ENCODE peak calls at places on chromosomes 6 and 20, in ten cellular contexts. One of them, this sample, is unnamed.

GRCh38 chr6:118280210-118280609 is 267.9 kb upstream of the PLN start:
- DNase-seq in non-pigmented ciliary epithelial cell: no peak
- DNase-seq in GM12891: peak
- DNase-seq in anterior cingulate cortex: no peak
- DNase-seq in AG08396: no peak
- DNase-seq in heart right ventricle: no peak
- DNase-seq in amniotic stem cell: no peak
- DNase-seq in A549: no peak
- DNase-seq in ACHN: no peak
- DNase-seq in prostate gland: no peak
- DNase-seq in this sample: no peak

GRCh38 chr6:108330806-108331205 is 36.0 kb downstream of the AFG1L start:
- DNase-seq in non-pigmented ciliary epithelial cell: no peak
- DNase-seq in GM12891: no peak
- DNase-seq in anterior cingulate cortex: no peak
- DNase-seq in AG08396: no peak
- DNase-seq in heart right ventricle: no peak
- DNase-seq in amniotic stem cell: no peak
- DNase-seq in A549: no peak
- DNase-seq in ACHN: no peak
- DNase-seq in prostate gland: no peak
- DNase-seq in this sample: no peak

GRCh38 chr6:35833534-35833933 is 28.4 kb downstream of the LHFPL5 start:
- DNase-seq in non-pigmented ciliary epithelial cell: no peak
- DNase-seq in GM12891: no peak
- DNase-seq in anterior cingulate cortex: no peak
- DNase-seq in AG08396: peak
- DNase-seq in heart right ventricle: no peak
- DNase-seq in amniotic stem cell: no peak
- DNase-seq in A549: no peak
- DNase-seq in ACHN: no peak
- DNase-seq in prostate gland: no peak
- DNase-seq in this sample: no peak

GRCh38 chr6:134199848-134200606 is 117.9 kb downstream of the SGK1 start:
- DNase-seq in non-pigmented ciliary epithelial cell: no peak
- DNase-seq in GM12891: no peak
- DNase-seq in anterior cingulate cortex: no peak
- DNase-seq in AG08396: no peak
- DNase-seq in heart right ventricle: no peak
- DNase-seq in amniotic stem cell: no peak
- DNase-seq in A549: no peak
- DNase-seq in ACHN: no peak
- DNase-seq in prostate gland: no peak
- DNase-seq in this sample: no peak

GRCh38 chr6:157226761-157227160 is 96.6 kb downstream of the TMEM242 start:
- DNase-seq in non-pigmented ciliary epithelial cell: no peak
- DNase-seq in GM12891: no peak
- DNase-seq in anterior cingulate cortex: no peak
- DNase-seq in AG08396: no peak
- DNase-seq in heart right ventricle: no peak
- DNase-seq in amniotic stem cell: no peak
- DNase-seq in A549: no peak
- DNase-seq in ACHN: no peak
- DNase-seq in prostate gland: no peak
- DNase-seq in this sample: no peak

GRCh38 chr6:85490516-85491248 is 40.8 kb downstream of the NT5E start:
- DNase-seq in non-pigmented ciliary epithelial cell: no peak
- DNase-seq in GM12891: no peak
- DNase-seq in anterior cingulate cortex: no peak
- DNase-seq in AG08396: no peak
- DNase-seq in heart right ventricle: no peak
- DNase-seq in amniotic stem cell: no peak
- DNase-seq in A549: no peak
- DNase-seq in ACHN: no peak
- DNase-seq in prostate gland: no peak
- DNase-seq in this sample: no peak

GRCh38 chr20:61807426-61808160 is 258.1 kb downstream of the TAF4 start:
- DNase-seq in non-pigmented ciliary epithelial cell: no peak
- DNase-seq in GM12891: no peak
- DNase-seq in anterior cingulate cortex: no peak
- DNase-seq in AG08396: peak
- DNase-seq in heart right ventricle: no peak
- DNase-seq in amniotic stem cell: no peak
- DNase-seq in A549: no peak
- DNase-seq in ACHN: no peak
- DNase-seq in prostate gland: no peak
- DNase-seq in this sample: no peak

GRCh38 chr20:62702886-62703852 is 5.5 kb upstream of the NTSR1 start:
- DNase-seq in non-pigmented ciliary epithelial cell: peak
- DNase-seq in GM12891: no peak
- DNase-seq in anterior cingulate cortex: no peak
- DNase-seq in AG08396: peak
- DNase-seq in heart right ventricle: peak
- DNase-seq in amniotic stem cell: peak
- DNase-seq in A549: peak
- DNase-seq in ACHN: peak
- DNase-seq in prostate gland: no peak
- DNase-seq in this sample: peak

GRCh38 chr6:373773-374724 is 17.5 kb upstream of the IRF4 start:
- DNase-seq in non-pigmented ciliary epithelial cell: no peak
- DNase-seq in GM12891: no peak
- DNase-seq in anterior cingulate cortex: no peak
- DNase-seq in AG08396: peak
- DNase-seq in heart right ventricle: no peak
- DNase-seq in amniotic stem cell: no peak
- DNase-seq in A549: no peak
- DNase-seq in ACHN: no peak
- DNase-seq in prostate gland: no peak
- DNase-seq in this sample: no peak

GRCh38 chr6:168535711-168536110 is 94.7 kb downstream of the SMOC2 start:
- DNase-seq in non-pigmented ciliary epithelial cell: no peak
- DNase-seq in GM12891: no peak
- DNase-seq in anterior cingulate cortex: no peak
- DNase-seq in AG08396: no peak
- DNase-seq in heart right ventricle: no peak
- DNase-seq in amniotic stem cell: no peak
- DNase-seq in A549: no peak
- DNase-seq in ACHN: no peak
- DNase-seq in prostate gland: no peak
- DNase-seq in this sample: no peak

GRCh38 chr6:14638932-14639875 is 521.6 kb downstream of the CD83 start:
- DNase-seq in non-pigmented ciliary epithelial cell: no peak
- DNase-seq in GM12891: no peak
- DNase-seq in anterior cingulate cortex: no peak
- DNase-seq in AG08396: peak
- DNase-seq in heart right ventricle: peak
- DNase-seq in amniotic stem cell: no peak
- DNase-seq in A549: no peak
- DNase-seq in ACHN: no peak
- DNase-seq in prostate gland: no peak
- DNase-seq in this sample: no peak

GRCh38 chr20:47125553-47126373 is 230.7 kb downstream of the ZMYND8 start:
- DNase-seq in non-pigmented ciliary epithelial cell: no peak
- DNase-seq in GM12891: no peak
- DNase-seq in anterior cingulate cortex: no peak
- DNase-seq in AG08396: no peak
- DNase-seq in heart right ventricle: peak
- DNase-seq in amniotic stem cell: no peak
- DNase-seq in A549: no peak
- DNase-seq in ACHN: no peak
- DNase-seq in prostate gland: peak
- DNase-seq in this sample: no peak

GRCh38 chr6:136921521-136921935 is 573 bp upstream of the SLC35D3 start:
- DNase-seq in non-pigmented ciliary epithelial cell: no peak
- DNase-seq in GM12891: peak
- DNase-seq in anterior cingulate cortex: no peak
- DNase-seq in AG08396: peak
- DNase-seq in heart right ventricle: peak
- DNase-seq in amniotic stem cell: no peak
- DNase-seq in A549: peak
- DNase-seq in ACHN: no peak
- DNase-seq in prostate gland: no peak
- DNase-seq in this sample: no peak

GRCh38 chr6:7758456-7758855 is 32.6 kb downstream of the BMP6 start:
- DNase-seq in non-pigmented ciliary epithelial cell: peak
- DNase-seq in GM12891: no peak
- DNase-seq in anterior cingulate cortex: no peak
- DNase-seq in AG08396: peak
- DNase-seq in heart right ventricle: no peak
- DNase-seq in amniotic stem cell: peak
- DNase-seq in A549: no peak
- DNase-seq in ACHN: peak
- DNase-seq in prostate gland: no peak
- DNase-seq in this sample: peak

GRCh38 chr6:80181352-80182081 is 75.0 kb downstream of the BCKDHB start:
- DNase-seq in non-pigmented ciliary epithelial cell: no peak
- DNase-seq in GM12891: no peak
- DNase-seq in anterior cingulate cortex: no peak
- DNase-seq in AG08396: no peak
- DNase-seq in heart right ventricle: no peak
- DNase-seq in amniotic stem cell: no peak
- DNase-seq in A549: no peak
- DNase-seq in ACHN: no peak
- DNase-seq in prostate gland: no peak
- DNase-seq in this sample: no peak

GRCh38 chr6:134826889-134827737 is 122.8 kb downstream of the ALDH8A1 start:
- DNase-seq in non-pigmented ciliary epithelial cell: no peak
- DNase-seq in GM12891: no peak
- DNase-seq in anterior cingulate cortex: no peak
- DNase-seq in AG08396: peak
- DNase-seq in heart right ventricle: peak
- DNase-seq in amniotic stem cell: peak
- DNase-seq in A549: no peak
- DNase-seq in ACHN: no peak
- DNase-seq in prostate gland: peak
- DNase-seq in this sample: peak

GRCh38 chr6:22413681-22414305 is 117.0 kb upstream of the PRL start:
- DNase-seq in non-pigmented ciliary epithelial cell: no peak
- DNase-seq in GM12891: no peak
- DNase-seq in anterior cingulate cortex: no peak
- DNase-seq in AG08396: peak
- DNase-seq in heart right ventricle: no peak
- DNase-seq in amniotic stem cell: no peak
- DNase-seq in A549: no peak
- DNase-seq in ACHN: no peak
- DNase-seq in prostate gland: no peak
- DNase-seq in this sample: peak

GRCh38 chr20:51763965-51764602 is 4.1 kb downstream of the ATP9A start:
- DNase-seq in non-pigmented ciliary epithelial cell: no peak
- DNase-seq in GM12891: no peak
- DNase-seq in anterior cingulate cortex: no peak
- DNase-seq in AG08396: no peak
- DNase-seq in heart right ventricle: no peak
- DNase-seq in amniotic stem cell: no peak
- DNase-seq in A549: no peak
- DNase-seq in ACHN: no peak
- DNase-seq in prostate gland: no peak
- DNase-seq in this sample: no peak

GRCh38 chr6:139710578-139710977 is 336.1 kb upstream of the CITED2 start:
- DNase-seq in non-pigmented ciliary epithelial cell: no peak
- DNase-seq in GM12891: no peak
- DNase-seq in anterior cingulate cortex: no peak
- DNase-seq in AG08396: no peak
- DNase-seq in heart right ventricle: no peak
- DNase-seq in amniotic stem cell: no peak
- DNase-seq in A549: no peak
- DNase-seq in ACHN: no peak
- DNase-seq in prostate gland: no peak
- DNase-seq in this sample: no peak

GRCh38 chr20:294602-295001 is 2.8 kb upstream of the ZCCHC3 start:
- DNase-seq in non-pigmented ciliary epithelial cell: no peak
- DNase-seq in GM12891: no peak
- DNase-seq in anterior cingulate cortex: no peak
- DNase-seq in AG08396: no peak
- DNase-seq in heart right ventricle: no peak
- DNase-seq in amniotic stem cell: no peak
- DNase-seq in A549: no peak
- DNase-seq in ACHN: no peak
- DNase-seq in prostate gland: no peak
- DNase-seq in this sample: no peak

GRCh38 chr6:36724514-36725385 is 27.1 kb downstream of the RAB44 start:
- DNase-seq in non-pigmented ciliary epithelial cell: no peak
- DNase-seq in GM12891: no peak
- DNase-seq in anterior cingulate cortex: peak
- DNase-seq in AG08396: peak
- DNase-seq in heart right ventricle: peak
- DNase-seq in amniotic stem cell: no peak
- DNase-seq in A549: peak
- DNase-seq in ACHN: peak
- DNase-seq in prostate gland: peak
- DNase-seq in this sample: no peak

GRCh38 chr20:34068001-34068400 is 44.0 kb downstream of the EIF2S2 start:
- DNase-seq in non-pigmented ciliary epithelial cell: no peak
- DNase-seq in GM12891: no peak
- DNase-seq in anterior cingulate cortex: no peak
- DNase-seq in AG08396: no peak
- DNase-seq in heart right ventricle: no peak
- DNase-seq in amniotic stem cell: no peak
- DNase-seq in A549: no peak
- DNase-seq in ACHN: no peak
- DNase-seq in prostate gland: no peak
- DNase-seq in this sample: no peak

GRCh38 chr6:5645275-5645674 is 361.4 kb downstream of the NRN1 start:
- DNase-seq in non-pigmented ciliary epithelial cell: no peak
- DNase-seq in GM12891: no peak
- DNase-seq in anterior cingulate cortex: no peak
- DNase-seq in AG08396: no peak
- DNase-seq in heart right ventricle: no peak
- DNase-seq in amniotic stem cell: no peak
- DNase-seq in A549: no peak
- DNase-seq in ACHN: no peak
- DNase-seq in prostate gland: no peak
- DNase-seq in this sample: no peak

GRCh38 chr6:43966806-43967575 is 160.3 kb downstream of the MRPL14 start:
- DNase-seq in non-pigmented ciliary epithelial cell: no peak
- DNase-seq in GM12891: no peak
- DNase-seq in anterior cingulate cortex: no peak
- DNase-seq in AG08396: no peak
- DNase-seq in heart right ventricle: no peak
- DNase-seq in amniotic stem cell: no peak
- DNase-seq in A549: no peak
- DNase-seq in ACHN: no peak
- DNase-seq in prostate gland: no peak
- DNase-seq in this sample: no peak

GRCh38 chr6:8243462-8243861 is 141.1 kb upstream of the EEF1E1 start:
- DNase-seq in non-pigmented ciliary epithelial cell: peak
- DNase-seq in GM12891: no peak
- DNase-seq in anterior cingulate cortex: no peak
- DNase-seq in AG08396: no peak
- DNase-seq in heart right ventricle: no peak
- DNase-seq in amniotic stem cell: no peak
- DNase-seq in A549: no peak
- DNase-seq in ACHN: peak
- DNase-seq in prostate gland: no peak
- DNase-seq in this sample: no peak

GRCh38 chr6:142121342-142121741 is 11.4 kb upstream of the GJE1 start:
- DNase-seq in non-pigmented ciliary epithelial cell: no peak
- DNase-seq in GM12891: no peak
- DNase-seq in anterior cingulate cortex: no peak
- DNase-seq in AG08396: no peak
- DNase-seq in heart right ventricle: no peak
- DNase-seq in amniotic stem cell: no peak
- DNase-seq in A549: no peak
- DNase-seq in ACHN: no peak
- DNase-seq in prostate gland: no peak
- DNase-seq in this sample: no peak

GRCh38 chr6:28207244-28208179 is 17.6 kb upstream of the ZSCAN9 start:
- DNase-seq in non-pigmented ciliary epithelial cell: no peak
- DNase-seq in GM12891: no peak
- DNase-seq in anterior cingulate cortex: no peak
- DNase-seq in AG08396: peak
- DNase-seq in heart right ventricle: peak
- DNase-seq in amniotic stem cell: no peak
- DNase-seq in A549: no peak
- DNase-seq in ACHN: no peak
- DNase-seq in prostate gland: no peak
- DNase-seq in this sample: no peak

GRCh38 chr20:2032168-2032567 is 38.3 kb upstream of the PDYN start:
- DNase-seq in non-pigmented ciliary epithelial cell: no peak
- DNase-seq in GM12891: no peak
- DNase-seq in anterior cingulate cortex: no peak
- DNase-seq in AG08396: no peak
- DNase-seq in heart right ventricle: no peak
- DNase-seq in amniotic stem cell: no peak
- DNase-seq in A549: no peak
- DNase-seq in ACHN: no peak
- DNase-seq in prostate gland: no peak
- DNase-seq in this sample: no peak